ENCODE peak calls at places on chromosomes 16 and 17, in five cellular contexts. X, G, I, T and C are unnamed samples.
A peak's percentile ranks its signal among the peaks of the same experiment; 100 is the strongest.

GRCh38 chr17:38735161-38735997 is 5.2 kb downstream of the CISD3 start:
- DNase-seq in T (no peak), G (no peak), I (peak; percentile 69), X (no peak), C (peak; percentile 43)

GRCh38 chr16:11386791-11387546 is 41.7 kb downstream of the RMI2 start:
- DNase-seq in I (no peak), T (no peak), G (peak; percentile 13), X (no peak), C (no peak)

GRCh38 chr16:81711609-81712329 is 67.3 kb upstream of the PLCG2 start:
- DNase-seq in X (peak; percentile 70), I (no peak), G (peak; percentile 91), T (peak; percentile 85), C (peak; percentile 95)

GRCh38 chr17:75558666-75559530 is 28.7 kb upstream of the MYO15B start:
- DNase-seq in G (no peak), X (no peak), T (no peak), I (no peak), C (no peak)

GRCh38 chr16:2962334-2963073 is 1.6 kb upstream of the KREMEN2 start:
- DNase-seq in T (no peak), X (no peak), I (peak; percentile 15), G (no peak), C (no peak)

GRCh38 chr17:45906237-45906636 is 11.9 kb downstream of the MAPT start:
- DNase-seq in T (no peak), I (no peak), X (no peak), G (no peak), C (no peak)

GRCh38 chr17:42537156-42537805 is 1.2 kb downstream of the NAGLU start:
- DNase-seq in T (no peak), G (no peak), I (no peak), X (no peak), C (no peak)

GRCh38 chr16:60206511-60206910 is 1472.4 kb upstream of the GOT2 start:
- DNase-seq in G (no peak), T (no peak), I (no peak), X (no peak), C (no peak)

GRCh38 chr17:42414782-42415409 is 8.2 kb downstream of the CAVIN1 start:
- DNase-seq in X (no peak), T (no peak), G (peak; percentile 24), I (no peak), C (no peak)

GRCh38 chr16:86082400-86083030 is 183.6 kb downstream of the IRF8 start:
- DNase-seq in I (no peak), T (no peak), X (no peak), G (no peak), C (no peak)

GRCh38 chr16:67530013-67530939 is 1.6 kb downstream of the RIPOR1 start:
- DNase-seq in I (peak; percentile 59), X (no peak), G (peak; percentile 48), T (peak; percentile 35), C (peak; percentile 34)

GRCh38 chr17:77374170-77374936 is 233.6 kb downstream of the SEC14L1 start:
- DNase-seq in T (no peak), I (peak; percentile 71), X (no peak), G (peak; percentile 90), C (no peak)

GRCh38 chr16:20910781-20911321 is 10.3 kb downstream of the LYRM1 start:
- DNase-seq in G (peak; percentile 95), T (peak; percentile 96), X (no peak), I (no peak), C (peak; percentile 89)

GRCh38 chr17:10063730-10064221 is 134.6 kb downstream of the GAS7 start:
- DNase-seq in T (no peak), I (no peak), G (no peak), X (no peak), C (no peak)

GRCh38 chr17:31394544-31394943 is 3.1 kb downstream of the RAB11FIP4 start:
- DNase-seq in T (no peak), I (peak; percentile 38), X (peak; percentile 43), G (peak; percentile 64), C (peak; percentile 41)

GRCh38 chr16:84699712-84700517 is at the start of gene USP10:
- DNase-seq in G (peak; percentile 77), T (peak; percentile 66), I (peak; percentile 79), X (no peak), C (peak; percentile 79)

GRCh38 chr16:87828071-87828971 is 41.0 kb downstream of the SLC7A5 start:
- DNase-seq in G (no peak), T (peak; percentile 50), X (no peak), I (no peak), C (peak; percentile 61)

GRCh38 chr17:46872421-46872820 is 21.0 kb downstream of the WNT9B start:
- DNase-seq in G (no peak), X (no peak), T (no peak), I (no peak), C (no peak)

GRCh38 chr17:46736100-46736499 is 82.4 kb downstream of the WNT3 start:
- DNase-seq in G (no peak), T (no peak), X (no peak), I (no peak), C (no peak)

GRCh38 chr16:72530434-72530833 is 358.5 kb upstream of the PMFBP1 start:
- DNase-seq in G (peak; percentile 82), X (peak; percentile 46), I (no peak), T (peak; percentile 37), C (peak; percentile 85)

GRCh38 chr17:39701784-39702422 is 2.0 kb downstream of the ERBB2 start:
- DNase-seq in T (no peak), G (no peak), X (no peak), I (no peak), C (no peak)

GRCh38 chr16:79372504-79373184 is 227.9 kb downstream of the MAF start:
- DNase-seq in X (no peak), T (peak; percentile 0), I (no peak), G (no peak), C (peak; percentile 94)

GRCh38 chr17:37743612-37743874 is 1.3 kb downstream of the HNF1B start:
- DNase-seq in G (no peak), T (no peak), X (no peak), I (peak; percentile 80), C (no peak)

GRCh38 chr16:56198044-56198754 is 6.9 kb downstream of the GNAO1 start:
- DNase-seq in G (no peak), X (no peak), T (no peak), I (no peak), C (no peak)

GRCh38 chr17:45123930-45124796 is 8.2 kb downstream of the PLCD3 start:
- DNase-seq in X (peak; percentile 88), I (peak; percentile 84), G (peak; percentile 90), T (peak; percentile 79), C (peak; percentile 89)

GRCh38 chr16:66874079-66874775 is 6.1 kb upstream of the PDP2 start:
- DNase-seq in T (peak; percentile 26), X (no peak), G (no peak), I (no peak), C (no peak)

GRCh38 chr16:31713945-31714898 is 159.4 kb upstream of the ZNF267 start:
- DNase-seq in I (no peak), T (peak; percentile 12), G (peak; percentile 43), X (no peak), C (peak; percentile 11)
- TF ChIP-seq CTCF in I (no peak), T (peak; percentile 32), G (peak; percentile 26), X (peak; percentile 37), C (peak; percentile 31)

GRCh38 chr16:48113471-48113870 is 42.3 kb downstream of the ABCC12 start:
- DNase-seq in X (no peak), T (no peak), I (no peak), G (no peak), C (peak; percentile 25)
- TF ChIP-seq CTCF in X (peak; percentile 7), T (peak; percentile 20), I (no peak), G (no peak), C (peak; percentile 15)

DNA sequence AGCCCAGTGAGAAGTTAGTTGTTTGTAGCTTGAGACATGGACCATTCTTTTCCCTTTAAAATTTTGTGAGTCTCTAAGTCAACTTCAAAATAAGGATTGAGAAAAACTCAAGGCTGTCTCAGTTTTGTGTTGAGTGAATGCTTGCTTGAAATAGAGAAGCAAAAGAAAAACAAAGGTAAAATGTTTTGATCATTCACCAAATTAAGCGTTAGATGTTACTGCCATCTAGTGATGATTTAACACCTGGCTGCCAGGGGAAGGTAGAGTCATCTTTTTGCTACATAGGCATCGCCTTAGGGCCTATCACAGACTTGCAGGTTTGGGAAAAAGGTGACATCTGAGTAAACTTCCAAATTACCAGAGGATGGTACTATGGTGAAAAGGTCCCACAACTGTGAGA is 74.4 kb downstream of the PCTP start:
- DNase-seq in T (peak; percentile 7), X (no peak), I (no peak), G (peak; percentile 8), C (peak; percentile 41)
- TF ChIP-seq CTCF in T (peak; percentile 46), X (no peak), I (no peak), G (peak; percentile 7), C (peak; percentile 16)

GRCh38 chr17:28880572-28880945 is 17.0 kb downstream of the FLOT2 start:
- DNase-seq in X (no peak), I (no peak), T (peak; percentile 68), G (no peak), C (no peak)

GRCh38 chr17:28881533-28882056 is 15.9 kb downstream of the FLOT2 start:
- DNase-seq in X (no peak), T (no peak), G (no peak), I (no peak), C (no peak)

GRCh38 chr17:28879886-28880571 is 17.5 kb downstream of the FLOT2 start:
- DNase-seq in T (no peak), X (no peak), I (no peak), G (no peak), C (no peak)

GRCh38 chr17:28878158-28878910 is 19.2 kb downstream of the FLOT2 start:
- DNase-seq in X (no peak), I (no peak), T (peak; percentile 78), G (no peak), C (peak; percentile 36)

DNA sequence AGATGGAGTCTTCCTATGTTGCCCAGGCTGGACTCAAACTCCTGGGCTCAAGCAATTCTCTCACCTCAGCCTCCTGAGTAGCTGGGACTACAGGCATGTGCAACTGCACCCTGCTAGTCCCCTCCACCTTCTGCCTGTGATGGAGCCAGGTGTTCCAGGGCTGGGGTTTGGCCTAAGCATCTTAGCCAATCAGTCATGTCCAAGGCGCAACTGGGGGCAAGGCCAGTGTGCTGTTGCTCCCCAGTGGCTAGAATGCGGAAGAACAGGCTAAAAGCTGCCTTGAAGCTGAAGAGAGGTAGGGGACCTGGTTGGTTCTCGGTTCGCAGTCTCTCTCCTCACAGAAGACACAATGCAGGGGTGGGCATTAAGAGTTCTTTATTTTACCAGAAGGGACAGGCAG is 18.6 kb downstream of the FLOT2 start:
- DNase-seq in I (peak; percentile 36), G (peak; percentile 33), T (peak; percentile 61), X (no peak), C (peak; percentile 66)
- TF ChIP-seq CTCF in I (peak; percentile 31), G (peak; percentile 10), T (peak; percentile 54), X (peak; percentile 49), C (peak; percentile 45)

DNA sequence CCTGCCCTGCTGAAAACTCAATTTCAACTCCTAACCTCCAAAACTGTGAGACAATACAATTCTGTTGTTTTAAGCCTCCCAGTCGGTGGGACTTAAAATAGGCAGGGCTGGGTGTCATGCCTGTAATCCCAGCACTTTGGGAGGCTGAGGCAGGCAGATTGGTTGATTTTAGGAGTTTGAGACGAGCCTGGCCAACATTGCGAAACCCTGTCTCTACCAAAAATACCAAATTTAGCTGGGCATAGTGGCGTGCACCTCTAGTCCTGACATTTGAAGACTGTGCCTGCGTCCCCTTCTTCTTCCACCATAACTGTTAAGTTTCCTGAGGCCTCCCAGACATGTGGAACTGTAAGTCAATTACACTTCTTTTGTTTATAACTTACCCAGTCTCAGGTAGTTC is 36.0 kb upstream of the ATF7IP2 start:
- DNase-seq in X (no peak), I (no peak), G (no peak), T (no peak), C (no peak)
- TF ChIP-seq CTCF in X (no peak), I (no peak), G (no peak), T (no peak), C (no peak)

GRCh38 chr16:57876210-57876609 is 73.9 kb upstream of the KIFC3 start:
- DNase-seq in T (no peak), I (no peak), X (no peak), G (no peak), C (no peak)
- TF ChIP-seq CTCF in T (no peak), I (no peak), X (no peak), G (no peak), C (no peak)